ENCODE peak calls at places on chromosomes 2 and 18, in five cellular contexts. V, R, B, L and N are unnamed samples.

GRCh38 chr18:31424383-31424988 is 23.1 kb upstream of the DSG3 start:
- DNase-seq in B (no peak), V (no peak), L (no peak), R (no peak), N (no peak)

GRCh38 chr2:47771211-47771610 is 11.7 kb upstream of the MSH6 start:
- DNase-seq in L (no peak), B (no peak), R (no peak), V (no peak), N (no peak)

GRCh38 chr2:26988165-26988879 is 17.9 kb downstream of the MAPRE3 start:
- DNase-seq in V (no peak), L (no peak), R (no peak), B (no peak), N (no peak)

GRCh38 chr18:79524181-79525078 is 128.7 kb downstream of the NFATC1 start:
- DNase-seq in V (peak; percentile 48), L (no peak), B (no peak), R (peak; percentile 37), N (peak; percentile 65)

GRCh38 chr2:8259106-8259840 is 422.6 kb upstream of the ID2 start:
- DNase-seq in B (no peak), L (no peak), V (no peak), R (no peak), N (no peak)

GRCh38 chr2:201542291-201542690 is 90.8 kb downstream of the STRADB start:
- DNase-seq in R (no peak), V (no peak), B (no peak), L (no peak), N (no peak)

GRCh38 chr2:26550276-26551015 is 72.5 kb upstream of the OTOF start:
- DNase-seq in R (no peak), B (no peak), V (no peak), L (no peak), N (peak; percentile 32)

GRCh38 chr2:216632952-216633615 is at the start of gene IGFBP2:
- DNase-seq in L (no peak), V (no peak), R (no peak), B (no peak), N (no peak)

GRCh38 chr2:66212749-66213148 is 222.2 kb upstream of the MEIS1 start:
- DNase-seq in R (no peak), L (no peak), V (no peak), B (no peak), N (no peak)

GRCh38 chr18:42977982-42978595 is 137.4 kb downstream of the RIT2 start:
- DNase-seq in R (no peak), V (no peak), B (no peak), L (no peak), N (no peak)

GRCh38 chr18:51149605-51150429 is 47.7 kb downstream of the MEX3C start:
- DNase-seq in B (no peak), L (no peak), R (no peak), V (no peak), N (no peak)

GRCh38 chr18:3514312-3515216 is 64.6 kb downstream of the TGIF1 start:
- DNase-seq in L (no peak), B (no peak), R (no peak), V (no peak), N (no peak)

GRCh38 chr2:96962567-96963203 is 23.7 kb downstream of the FAM178B start:
- DNase-seq in V (no peak), L (peak; percentile 72), B (peak; percentile 9), R (no peak), N (no peak)

GRCh38 chr2:154375625-154376020 is 322.9 kb upstream of the KCNJ3 start:
- DNase-seq in R (no peak), B (no peak), L (no peak), V (no peak), N (no peak)

GRCh38 chr2:113818382-113818951 is 62.0 kb upstream of the SLC35F5 start:
- DNase-seq in L (no peak), V (peak; percentile 53), B (peak; percentile 58), R (no peak), N (no peak)

GRCh38 chr2:220162320-220162719 is 534.9 kb downstream of the SLC4A3 start:
- DNase-seq in R (no peak), L (no peak), B (no peak), V (no peak), N (no peak)

GRCh38 chr2:118492335-118492734 is 355.1 kb downstream of the EN1 start:
- DNase-seq in B (no peak), R (no peak), L (no peak), V (no peak), N (no peak)

GRCh38 chr2:153165021-153165420 is 313.5 kb downstream of the RPRM start:
- DNase-seq in B (no peak), R (no peak), V (no peak), L (no peak), N (no peak)

GRCh38 chr2:160309585-160309984 is 109.5 kb upstream of the ITGB6 start:
- DNase-seq in L (no peak), B (no peak), V (no peak), R (no peak), N (no peak)

GRCh38 chr2:102286041-102286440 is 25.3 kb upstream of the IL1RL1 start:
- DNase-seq in L (no peak), V (no peak), R (no peak), B (no peak), N (no peak)

GRCh38 chr2:60553992-60554648 is 666 bp upstream of the BCL11A start:
- DNase-seq in R (no peak), V (peak; percentile 71), L (no peak), B (peak; percentile 52), N (peak; percentile 81)

GRCh38 chr18:29749699-29750098 is 1292.8 kb downstream of the DSC3 start:
- DNase-seq in B (no peak), L (no peak), R (no peak), V (no peak), N (no peak)

GRCh38 chr18:3727260-3727659 is 277.3 kb downstream of the TGIF1 start:
- DNase-seq in L (no peak), R (no peak), B (no peak), V (no peak), N (no peak)

GRCh38 chr2:123762221-123762620 is 262.9 kb upstream of the CNTNAP5 start:
- DNase-seq in L (no peak), V (no peak), B (no peak), R (no peak), N (no peak)

GRCh38 chr18:78725426-78725825 is 254.2 kb upstream of the SALL3 start:
- DNase-seq in B (no peak), V (no peak), L (no peak), R (no peak), N (peak; percentile 33)

GRCh38 chr18:64219511-64219910 is 70.6 kb upstream of the LINC00305 start:
- DNase-seq in B (no peak), L (no peak), R (no peak), V (no peak), N (no peak)

GRCh38 chr2:98854675-98855074 is 81.3 kb downstream of the CRACDL start:
- DNase-seq in V (no peak), B (no peak), L (no peak), R (no peak), N (no peak)

GRCh38 chr2:67824196-67824595 is 238.6 kb downstream of the C1D start:
- DNase-seq in L (no peak), V (no peak), B (no peak), R (no peak), N (no peak)

GRCh38 chr2:25349397-25349796 is 7.7 kb upstream of the DNMT3A start:
- DNase-seq in L (no peak), R (no peak), V (no peak), B (peak; percentile 55), N (no peak)

GRCh38 chr2:3141696-3142095 is 235.9 kb downstream of the EIPR1 start:
- DNase-seq in B (no peak), R (no peak), V (no peak), L (no peak), N (no peak)

GRCh38 chr2:64108842-64109241 is 35.4 kb downstream of the PELI1 start:
- DNase-seq in B (no peak), L (no peak), V (no peak), R (no peak), N (no peak)

GRCh38 chr2:20633794-20634259 is 17.1 kb downstream of the HS1BP3 start:
- DNase-seq in R (peak; percentile 79), B (peak; percentile 66), L (no peak), V (peak; percentile 87), N (peak; percentile 88)

GRCh38 chr18:45522371-45522770 is 92.9 kb upstream of the SLC14A2 start:
- DNase-seq in B (no peak), L (no peak), V (no peak), R (no peak), N (no peak)

GRCh38 chr2:122180972-122181371 is 425.5 kb downstream of the TSN start:
- DNase-seq in B (no peak), R (no peak), V (no peak), L (no peak), N (no peak)

GRCh38 chr2:65113816-65114215 is 16.1 kb downstream of the RAB1A start:
- DNase-seq in L (no peak), V (no peak), R (no peak), B (no peak), N (no peak)
- H3K4me1 ChIP-seq in L (peaks cover 31% of the 10 kb centered on the region), V (peaks cover 59% of the 10 kb centered on the region), R (no peaks in the 10 kb centered on the region), B (peaks cover 20% of the 10 kb centered on the region), N (peaks cover 51% of the 10 kb centered on the region)

GRCh38 chr18:21112140-21112473 is 494 bp upstream of the ROCK1 start:
- DNase-seq in V (no peak), R (no peak), L (no peak), B (no peak), N (no peak)

GRCh38 chr18:21115519-21116411 is 4.2 kb upstream of the ROCK1 start:
- DNase-seq in R (no peak), L (no peak), B (no peak), V (no peak), N (peak; percentile 67)

GRCh38 chr18:21112543-21113105 is 1.0 kb upstream of the ROCK1 start:
- DNase-seq in R (no peak), V (no peak), L (no peak), B (no peak), N (no peak)

GRCh38 chr18:21123290-21123926 is 11.8 kb upstream of the ROCK1 start:
- DNase-seq in R (no peak), V (no peak), B (no peak), L (no peak), N (no peak)

GRCh38 chr18:21117385-21118135 is 5.9 kb upstream of the ROCK1 start:
- DNase-seq in L (no peak), B (no peak), R (no peak), V (no peak), N (no peak)
- H3K4me3 ChIP-seq in L (no peak overlapping the region), B (no peak overlapping the region), R (no peak overlapping the region), V (no peak overlapping the region), N (no peak overlapping the region)

GRCh38 chr2:195810340-195811098 is 153.5 kb downstream of the SLC39A10 start:
- DNase-seq in V (no peak), L (no peak), R (no peak), B (no peak), N (no peak)
- H3K4me1 ChIP-seq in V (no peaks in the 10 kb centered on the region), L (no peaks in the 10 kb centered on the region), R (no peaks in the 10 kb centered on the region), B (no peaks in the 10 kb centered on the region), N (no peaks in the 10 kb centered on the region)

GRCh38 chr2:144509548-144510205 is 10.2 kb downstream of the ZEB2 start:
- DNase-seq in B (no peak), R (no peak), L (no peak), V (no peak), N (no peak)

GRCh38 chr2:144511945-144512344 is 8.0 kb downstream of the ZEB2 start:
- DNase-seq in L (no peak), V (no peak), B (no peak), R (no peak), N (no peak)

GRCh38 chr2:144509001-144509545 is 10.8 kb downstream of the ZEB2 start:
- DNase-seq in B (no peak), L (no peak), V (no peak), R (no peak), N (no peak)

GRCh38 chr2:144511222-144511855 is 8.6 kb downstream of the ZEB2 start:
- DNase-seq in V (no peak), R (no peak), L (no peak), B (no peak), N (no peak)

GRCh38 chr2:144510206-144510991 is 9.5 kb downstream of the ZEB2 start:
- DNase-seq in V (no peak), B (no peak), L (peak; percentile 13), R (no peak), N (no peak)
- H3K4me3 ChIP-seq in V (peak overlapping the region; percentile 70), B (peak overlapping the region; percentile 89), L (no peak overlapping the region), R (peak overlapping the region; percentile 79), N (peak overlapping the region; percentile 63)